ENCODE peak calls at places on chromosomes 6 and 20, in four cellular contexts. B, D, U and W are unnamed samples.

GRCh38 chr6:12241493-12242214 is 48.5 kb upstream of the EDN1 start:
- DNase-seq in B (no peak), D (no peak), U (no peak), W (no peak)

GRCh38 chr6:116553451-116553850 is at the start of gene CALHM4:
- DNase-seq in U (no peak), D (no peak), B (no peak), W (no peak)

GRCh38 chr6:87730310-87730709 is 28.3 kb upstream of the AKIRIN2 start:
- DNase-seq in D (peak; percentile 55), U (no peak), B (no peak), W (no peak)

GRCh38 chr20:2142649-2143048 is 41.0 kb downstream of the STK35 start:
- DNase-seq in B (no peak), U (no peak), D (no peak), W (no peak)

GRCh38 chr6:15033850-15034203 is 212.0 kb upstream of the JARID2 start:
- DNase-seq in B (no peak), D (no peak), U (no peak), W (no peak)

GRCh38 chr6:74991573-74992332 is 214.1 kb downstream of the COL12A1 start:
- DNase-seq in U (no peak), B (no peak), D (no peak), W (no peak)

GRCh38 chr6:129567374-129567773 is 142.6 kb downstream of the ARHGAP18 start:
- DNase-seq in D (peak; percentile 23), U (no peak), B (peak; percentile 30), W (peak; percentile 35)

GRCh38 chr20:61839912-61840441 is 225.7 kb downstream of the TAF4 start:
- DNase-seq in U (no peak), D (no peak), B (no peak), W (no peak)

GRCh38 chr20:4243071-4243470 is 227.7 kb upstream of the RNF24 start:
- DNase-seq in D (no peak), U (no peak), B (no peak), W (no peak)

GRCh38 chr6:70844301-70844700 is 112.6 kb downstream of the B3GAT2 start:
- DNase-seq in D (no peak), U (no peak), B (no peak), W (no peak)

GRCh38 chr6:167094820-167095637 is 27.9 kb upstream of the CCR6 start:
- DNase-seq in U (peak; percentile 94), D (no peak), B (no peak), W (no peak)

GRCh38 chr6:53394704-53395103 is 46.0 kb upstream of the ELOVL5 start:
- DNase-seq in D (no peak), U (no peak), B (no peak), W (no peak)

GRCh38 chr6:116922853-116923548 is 46.0 kb downstream of the RFX6 start:
- DNase-seq in U (no peak), D (no peak), B (no peak), W (no peak)

GRCh38 chr20:4161447-4162251 is 146.3 kb upstream of the RNF24 start:
- DNase-seq in B (no peak), U (peak; percentile 19), D (peak; percentile 25), W (no peak)

GRCh38 chr6:20092071-20092566 is 120.2 kb downstream of the MBOAT1 start:
- DNase-seq in D (peak; percentile 57), U (peak; percentile 17), B (peak; percentile 48), W (peak; percentile 35)

GRCh38 chr6:80132942-80133517 is 26.6 kb downstream of the BCKDHB start:
- DNase-seq in B (peak; percentile 27), U (no peak), D (peak; percentile 27), W (peak; percentile 60)

GRCh38 chr6:30964075-30964474 is 19.4 kb upstream of the MUC21 start:
- DNase-seq in B (no peak), U (no peak), D (no peak), W (no peak)

GRCh38 chr6:156068870-156069269 is 613.2 kb upstream of the NOX3 start:
- DNase-seq in U (no peak), B (no peak), D (no peak), W (no peak)

GRCh38 chr6:43268348-43268685 is 25.0 kb downstream of the TTBK1 start:
- DNase-seq in D (no peak), B (no peak), U (no peak), W (no peak)

GRCh38 chr20:3865887-3866407 is 19.3 kb downstream of the MAVS start:
- DNase-seq in B (no peak), D (no peak), U (no peak), W (no peak)

GRCh38 chr6:119148102-119148824 is 69.8 kb upstream of the FAM184A start:
- DNase-seq in D (peak; percentile 79), U (no peak), B (peak; percentile 47), W (peak; percentile 71)

GRCh38 chr6:85461806-85462185 is 11.9 kb downstream of the NT5E start:
- DNase-seq in U (no peak), B (no peak), D (no peak), W (no peak)

GRCh38 chr6:48069280-48069679 is 41.7 kb downstream of the PTCHD4 start:
- DNase-seq in D (no peak), B (no peak), U (no peak), W (no peak)

GRCh38 chr6:126117251-126117650 is 130.9 kb downstream of the TRMT11 start:
- DNase-seq in D (no peak), B (no peak), U (no peak), W (no peak)

GRCh38 chr20:24469116-24470030 is at the start of gene SYNDIG1:
- DNase-seq in U (no peak), B (no peak), D (no peak), W (peak; percentile 12)

GRCh38 chr6:11328613-11329247 is 96.3 kb upstream of the NEDD9 start:
- DNase-seq in U (no peak), D (no peak), B (no peak), W (no peak)

GRCh38 chr6:72552938-72553337 is 68.9 kb upstream of the KCNQ5 start:
- DNase-seq in U (no peak), B (peak; percentile 30), D (no peak), W (no peak)

GRCh38 chr6:142872376-142872775 is 72.6 kb downstream of the HIVEP2 start:
- DNase-seq in U (no peak), B (no peak), D (no peak), W (no peak)

GRCh38 chr6:154958469-154958868 is 36.6 kb upstream of the TIAM2 start:
- DNase-seq in U (no peak), B (no peak), D (no peak), W (no peak)

GRCh38 chr6:3226422-3227362 is 761 bp downstream of the TUBB2B start:
- DNase-seq in B (peak; percentile 64), D (no peak), U (no peak), W (peak; percentile 66)

GRCh38 chr6:36815962-36816735 is 23.1 kb downstream of the CPNE5 start:
- DNase-seq in U (no peak), B (no peak), D (no peak), W (no peak)

GRCh38 chr6:27809939-27810767 is 102.0 kb downstream of the OR2B2 start:
- DNase-seq in D (peak; percentile 98), B (peak; percentile 87), U (peak; percentile 98), W (peak; percentile 76)

GRCh38 chr6:28002181-28002580 is 45.1 kb downstream of the OR2B6 start:
- DNase-seq in D (no peak), U (no peak), B (no peak), W (no peak)

GRCh38 chr20:49821850-49822249 is 9.2 kb downstream of the SLC9A8 start:
- DNase-seq in U (no peak), B (no peak), D (no peak), W (no peak)

GRCh38 chr20:41363601-41364000 is 3.0 kb downstream of the EMILIN3 start:
- DNase-seq in U (no peak), D (no peak), B (no peak), W (no peak)

GRCh38 chr20:62898970-62899632 is 27.2 kb downstream of the DIDO1 start:
- DNase-seq in U (no peak), D (no peak), B (no peak), W (no peak)
- TF ChIP-seq FOXK2 in U (no peak), D (no peak), B (no peak), W (no peak)

DNA sequence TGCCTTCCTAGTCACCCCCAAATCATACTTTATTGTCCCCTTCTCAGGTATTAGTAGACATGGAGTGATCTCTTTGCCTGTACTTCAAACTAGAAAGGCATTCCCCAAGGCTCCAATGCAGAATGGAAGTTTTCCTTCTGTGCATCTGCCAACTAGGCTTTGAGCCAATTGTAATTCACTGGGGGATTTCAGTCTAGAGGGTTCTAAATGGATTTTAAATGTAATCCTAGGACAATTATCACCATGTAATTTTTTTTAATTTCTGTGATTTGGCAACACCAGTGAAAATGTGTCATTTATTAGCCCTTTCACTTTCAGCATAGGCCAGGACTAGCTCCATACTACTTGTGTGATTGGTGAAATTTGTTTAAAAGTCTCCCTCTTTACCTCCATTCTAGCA is 557.6 kb upstream of the MARCKS start:
- DNase-seq in D (no peak), B (no peak), U (no peak), W (no peak)
- TF ChIP-seq FOXK2 in D (no peak), B (no peak), U (no peak), W (no peak)

GRCh38 chr6:32826996-32827395 is 10.2 kb upstream of the HLA-DOB start:
- DNase-seq in B (no peak), D (no peak), U (no peak), W (no peak)
- TF ChIP-seq FOXK2 in B (no peak), D (no peak), U (no peak), W (no peak)

GRCh38 chr6:1678201-1678600 is 68.5 kb downstream of the FOXC1 start:
- DNase-seq in B (no peak), U (no peak), D (no peak), W (no peak)
- TF ChIP-seq FOXK2 in B (no peak), U (no peak), D (no peak), W (no peak)